ENCODE peak calls at places on chromosomes 2 and 18, in five cellular contexts. One of them, this sample, is unnamed.

GRCh38 chr18:76943542-76944339 is 121.4 kb downstream of the ZNF236 start:
- DNase-seq in thoracic aorta: no peak
- DNase-seq in non-pigmented ciliary epithelial cell: no peak
- DNase-seq in caudate nucleus: no peak
- DNase-seq in K562: no peak
- DNase-seq in this sample: no peak

GRCh38 chr2:177265834-177266817 is 1.6 kb upstream of the NFE2L2 start:
- DNase-seq in thoracic aorta: no peak
- DNase-seq in non-pigmented ciliary epithelial cell: no peak
- DNase-seq in caudate nucleus: no peak
- DNase-seq in K562: no peak
- DNase-seq in this sample: no peak

GRCh38 chr2:187499941-187500532 is 52.0 kb upstream of the CALCRL start:
- DNase-seq in thoracic aorta: no peak
- DNase-seq in non-pigmented ciliary epithelial cell: no peak
- DNase-seq in caudate nucleus: peak; percentile 0
- DNase-seq in K562: peak; percentile 57
- DNase-seq in this sample: peak; percentile 58

GRCh38 chr2:201975434-201975833 is 58.2 kb upstream of the FZD7 start:
- DNase-seq in thoracic aorta: no peak
- DNase-seq in non-pigmented ciliary epithelial cell: no peak
- DNase-seq in caudate nucleus: no peak
- DNase-seq in K562: no peak
- DNase-seq in this sample: no peak

GRCh38 chr2:182416191-182416590 is 10.6 kb downstream of the PDE1A start:
- DNase-seq in thoracic aorta: no peak
- DNase-seq in non-pigmented ciliary epithelial cell: no peak
- DNase-seq in caudate nucleus: no peak
- DNase-seq in K562: no peak
- DNase-seq in this sample: no peak

GRCh38 chr2:241118727-241119505 is 16.8 kb upstream of the MTERF4 start:
- DNase-seq in thoracic aorta: no peak
- DNase-seq in non-pigmented ciliary epithelial cell: no peak
- DNase-seq in caudate nucleus: no peak
- DNase-seq in K562: no peak
- DNase-seq in this sample: peak; percentile 55

GRCh38 chr18:44799422-44800421 is 119.0 kb downstream of the SETBP1 start:
- DNase-seq in thoracic aorta: no peak
- DNase-seq in non-pigmented ciliary epithelial cell: no peak
- DNase-seq in caudate nucleus: no peak
- DNase-seq in K562: no peak
- DNase-seq in this sample: no peak

GRCh38 chr2:64086347-64087082 is 57.7 kb downstream of the PELI1 start:
- DNase-seq in thoracic aorta: no peak
- DNase-seq in non-pigmented ciliary epithelial cell: no peak
- DNase-seq in caudate nucleus: no peak
- DNase-seq in K562: no peak
- DNase-seq in this sample: no peak

GRCh38 chr18:28793911-28794310 is 617.0 kb upstream of the CDH2 start:
- DNase-seq in thoracic aorta: no peak
- DNase-seq in non-pigmented ciliary epithelial cell: no peak
- DNase-seq in caudate nucleus: no peak
- DNase-seq in K562: no peak
- DNase-seq in this sample: no peak

GRCh38 chr2:145383961-145384360 is 864.0 kb upstream of the ZEB2 start:
- DNase-seq in thoracic aorta: no peak
- DNase-seq in non-pigmented ciliary epithelial cell: no peak
- DNase-seq in caudate nucleus: no peak
- DNase-seq in K562: no peak
- DNase-seq in this sample: no peak

GRCh38 chr2:191264647-191265079 is 19.5 kb downstream of the MYO1B start:
- DNase-seq in thoracic aorta: no peak
- DNase-seq in non-pigmented ciliary epithelial cell: peak; percentile 75
- DNase-seq in caudate nucleus: no peak
- DNase-seq in K562: no peak
- DNase-seq in this sample: no peak